ENCODE peak calls at places on chromosome 22, in five cellular contexts. One of them, this sample, is unnamed.

GRCh38 chr22:35752833-35753189 is 35.1 kb downstream of the APOL5 start:
- DNase-seq in NCI-H510A: no peak
- DNase-seq in kidney tubule cell: no peak
- DNase-seq in cardiac muscle cell: no peak
- DNase-seq in NB4: no peak
- DNase-seq in this sample: no peak

GRCh38 chr22:31083923-31084810 is 3.0 kb downstream of the SMTN start:
- DNase-seq in NB4: peak
- DNase-seq in kidney tubule cell: peak
- DNase-seq in NCI-H510A: no peak
- DNase-seq in cardiac muscle cell: no peak
- DNase-seq in this sample: peak

GRCh38 chr22:25829237-25829636 is 87.2 kb downstream of the MYO18B start:
- DNase-seq in NB4: no peak
- DNase-seq in kidney tubule cell: no peak
- DNase-seq in cardiac muscle cell: no peak
- DNase-seq in NCI-H510A: no peak
- DNase-seq in this sample: no peak

GRCh38 chr22:46737976-46738641 is at the start of gene CERK:
- DNase-seq in NCI-H510A: no peak
- DNase-seq in NB4: peak
- DNase-seq in cardiac muscle cell: peak
- DNase-seq in kidney tubule cell: peak
- DNase-seq in this sample: no peak

GRCh38 chr22:39528080-39528661 is 4.4 kb downstream of the RPS19BP1 start:
- DNase-seq in NCI-H510A: no peak
- DNase-seq in NB4: no peak
- DNase-seq in cardiac muscle cell: no peak
- DNase-seq in kidney tubule cell: no peak
- DNase-seq in this sample: no peak

GRCh38 chr22:40791241-40791640 is 27.9 kb downstream of the SLC25A17 start:
- DNase-seq in kidney tubule cell: no peak
- DNase-seq in NB4: no peak
- DNase-seq in cardiac muscle cell: peak
- DNase-seq in NCI-H510A: no peak
- DNase-seq in this sample: no peak

GRCh38 chr22:29885610-29886009 is 2.6 kb downstream of the MTMR3 start:
- DNase-seq in NB4: no peak
- DNase-seq in kidney tubule cell: no peak
- DNase-seq in cardiac muscle cell: no peak
- DNase-seq in NCI-H510A: no peak
- DNase-seq in this sample: peak

GRCh38 chr22:19524170-19525115 is at the start of gene CLDN5:
- DNase-seq in NB4: no peak
- DNase-seq in cardiac muscle cell: peak
- DNase-seq in kidney tubule cell: no peak
- DNase-seq in NCI-H510A: no peak
- DNase-seq in this sample: no peak

GRCh38 chr22:43911351-43911750 is 12.3 kb upstream of the PNPLA3 start:
- DNase-seq in cardiac muscle cell: no peak
- DNase-seq in NB4: no peak
- DNase-seq in kidney tubule cell: no peak
- DNase-seq in NCI-H510A: no peak
- DNase-seq in this sample: no peak

GRCh38 chr22:42308887-42309468 is 38.5 kb upstream of the TCF20 start:
- DNase-seq in NCI-H510A: no peak
- DNase-seq in NB4: no peak
- DNase-seq in kidney tubule cell: no peak
- DNase-seq in cardiac muscle cell: no peak
- DNase-seq in this sample: no peak

GRCh38 chr22:38257170-38257569 is 15.6 kb downstream of the TMEM184B start:
- DNase-seq in cardiac muscle cell: peak
- DNase-seq in NB4: no peak
- DNase-seq in kidney tubule cell: no peak
- DNase-seq in NCI-H510A: no peak
- DNase-seq in this sample: no peak

GRCh38 chr22:32880061-32880460 is 78.6 kb downstream of the TIMP3 start:
- DNase-seq in kidney tubule cell: no peak
- DNase-seq in cardiac muscle cell: peak
- DNase-seq in NCI-H510A: no peak
- DNase-seq in NB4: no peak
- DNase-seq in this sample: no peak

GRCh38 chr22:49550766-49551362 is 276.8 kb downstream of the BRD1 start:
- DNase-seq in NB4: no peak
- DNase-seq in kidney tubule cell: no peak
- DNase-seq in NCI-H510A: no peak
- DNase-seq in cardiac muscle cell: no peak
- DNase-seq in this sample: no peak

GRCh38 chr22:36554101-36554500 is 25.1 kb upstream of the EIF3D start:
- DNase-seq in cardiac muscle cell: no peak
- DNase-seq in kidney tubule cell: no peak
- DNase-seq in NCI-H510A: no peak
- DNase-seq in NB4: no peak
- DNase-seq in this sample: no peak

GRCh38 chr22:50074551-50075042 is 10.6 kb downstream of the MLC1 start:
- DNase-seq in NCI-H510A: peak
- DNase-seq in cardiac muscle cell: peak
- DNase-seq in NB4: no peak
- DNase-seq in kidney tubule cell: no peak
- DNase-seq in this sample: no peak

GRCh38 chr22:43789452-43789851 is 22.7 kb downstream of the EFCAB6 start:
- DNase-seq in cardiac muscle cell: peak
- DNase-seq in NCI-H510A: no peak
- DNase-seq in NB4: no peak
- DNase-seq in kidney tubule cell: peak
- DNase-seq in this sample: peak

GRCh38 chr22:37659066-37659896 is 758 bp downstream of the PDXP start:
- DNase-seq in NCI-H510A: no peak
- DNase-seq in NB4: peak
- DNase-seq in kidney tubule cell: peak
- DNase-seq in cardiac muscle cell: no peak
- DNase-seq in this sample: no peak

GRCh38 chr22:47600281-47600680 is 837.8 kb downstream of the TBC1D22A start:
- DNase-seq in NCI-H510A: no peak
- DNase-seq in NB4: no peak
- DNase-seq in cardiac muscle cell: no peak
- DNase-seq in kidney tubule cell: no peak
- DNase-seq in this sample: no peak

GRCh38 chr22:20750461-20751184 is 23.3 kb upstream of the SERPIND1 start:
- DNase-seq in kidney tubule cell: peak
- DNase-seq in NB4: peak
- DNase-seq in cardiac muscle cell: peak
- DNase-seq in NCI-H510A: peak
- DNase-seq in this sample: peak

GRCh38 chr22:17920145-17920605 is 104.2 kb downstream of the MICAL3 start:
- DNase-seq in NB4: no peak
- DNase-seq in cardiac muscle cell: peak
- DNase-seq in NCI-H510A: peak
- DNase-seq in kidney tubule cell: peak
- DNase-seq in this sample: peak

This sample was measured in renal cortical epithelial cell.